ENCODE peak calls at places on chromosomes 16 and 17, in eight cellular contexts. A, R, C, P, M, Y, Q and V are unnamed samples.

GRCh38 chr17:40903129-40903847 is 18.2 kb upstream of the KRT20 start:
- DNase-seq in A (peak; percentile 53), R (no peak), C (no peak), P (no peak), M (no peak), Y (peak; percentile 68), Q (no peak), V (no peak)

GRCh38 chr17:76407509-76407908 is 23.1 kb downstream of the SPHK1 start:
- DNase-seq in A (no peak), R (no peak), C (no peak), P (no peak), M (no peak), Y (no peak), Q (no peak), V (no peak)

GRCh38 chr17:81391268-81391963 is 3.8 kb upstream of the BAHCC1 start:
- DNase-seq in A (no peak), R (no peak), C (no peak), P (no peak), M (no peak), Y (no peak), Q (no peak), V (no peak)

GRCh38 chr16:85616608-85617311 is 3.6 kb downstream of the GSE1 start:
- DNase-seq in A (no peak), R (peak; percentile 77), C (no peak), P (no peak), M (no peak), Y (no peak), Q (peak; percentile 61), V (peak; percentile 72)

GRCh38 chr17:78148286-78149016 is 2.3 kb downstream of the C17orf99 start:
- DNase-seq in A (no peak), R (no peak), C (no peak), P (no peak), M (no peak), Y (no peak), Q (no peak), V (no peak)

GRCh38 chr17:66541461-66542182 is 239.2 kb downstream of the PRKCA start:
- DNase-seq in A (peak; percentile 59), R (no peak), C (no peak), P (no peak), M (peak; percentile 91), Y (no peak), Q (no peak), V (peak; percentile 72)

GRCh38 chr17:70613681-70614080 is 444.3 kb downstream of the KCNJ2 start:
- DNase-seq in A (no peak), R (no peak), C (no peak), P (no peak), M (no peak), Y (no peak), Q (no peak), V (no peak)

GRCh38 chr16:79980650-79981521 is 380.3 kb upstream of the MAF start:
- DNase-seq in A (no peak), R (no peak), C (no peak), P (peak; percentile 30), M (no peak), Y (no peak), Q (no peak), V (no peak)

GRCh38 chr16:728131-728889 is 1.4 kb downstream of the HAGHL start:
- DNase-seq in A (no peak), R (peak; percentile 82), C (no peak), P (no peak), M (peak; percentile 83), Y (peak; percentile 85), Q (peak; percentile 65), V (peak; percentile 84)

GRCh38 chr16:30351586-30352419 is 3.3 kb downstream of the CD2BP2 start:
- DNase-seq in A (no peak), R (peak; percentile 87), C (no peak), P (no peak), M (no peak), Y (no peak), Q (peak; percentile 76), V (no peak)

GRCh38 chr16:27281285-27281684 is 12.7 kb upstream of the NSMCE1 start:
- DNase-seq in A (no peak), R (no peak), C (no peak), P (no peak), M (no peak), Y (no peak), Q (no peak), V (no peak)

GRCh38 chr17:4208228-4208627 is 55.6 kb downstream of the ANKFY1 start:
- DNase-seq in A (no peak), R (peak; percentile 82), C (no peak), P (no peak), M (no peak), Y (no peak), Q (no peak), V (no peak)
- H3K27me3 ChIP-seq in A (no peaks in the 10 kb centered on the region), R (no peaks in the 10 kb centered on the region), C (no peaks in the 10 kb centered on the region), P (no peaks in the 10 kb centered on the region), M (no peaks in the 10 kb centered on the region), Y (no peaks in the 10 kb centered on the region), Q (no peaks in the 10 kb centered on the region), V (no peaks in the 10 kb centered on the region)

GRCh38 chr16:2122429-2122828 is 13.3 kb downstream of the PKD1 start:
- DNase-seq in A (no peak), R (no peak), C (no peak), P (no peak), M (no peak), Y (no peak), Q (no peak), V (no peak)

GRCh38 chr16:2121853-2122252 is 13.8 kb downstream of the PKD1 start:
- DNase-seq in A (no peak), R (peak; percentile 71), C (no peak), P (no peak), M (no peak), Y (no peak), Q (peak; percentile 62), V (no peak)
- H3K4me3 ChIP-seq in A (no peak overlapping the region), R (no peak overlapping the region), C (no peak overlapping the region), P (no peak overlapping the region), M (no peak overlapping the region), Y (no peak overlapping the region), Q (peak overlapping the region; percentile 65), V (no peak overlapping the region)

DNA sequence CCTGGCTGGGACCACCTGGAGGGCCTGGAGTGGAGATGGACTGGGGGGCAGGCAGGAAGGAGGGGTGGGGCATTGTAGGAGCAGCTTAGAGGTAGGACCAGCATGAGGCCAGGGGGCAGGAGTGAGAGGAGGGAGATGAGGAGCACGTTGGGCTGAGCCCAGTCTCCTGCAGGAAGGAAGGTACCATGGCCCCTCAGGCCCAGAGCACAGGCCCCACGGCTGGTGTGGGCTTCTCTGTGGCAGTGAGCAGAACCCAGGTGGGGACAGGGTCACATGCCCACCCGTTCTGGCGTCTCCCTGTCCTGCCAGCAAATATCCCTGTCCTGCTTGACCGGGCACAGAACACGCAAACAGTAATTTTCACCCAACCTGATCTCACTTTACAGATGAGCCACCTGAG is 141.8 kb downstream of the ENGASE start:
- DNase-seq in A (no peak), R (no peak), C (no peak), P (no peak), M (no peak), Y (no peak), Q (no peak), V (no peak)
- H3K27me3 ChIP-seq in A (peaks cover 12% of the 10 kb centered on the region), R (no peaks in the 10 kb centered on the region), C (peaks cover 4% of the 10 kb centered on the region), P (no peaks in the 10 kb centered on the region), M (peaks cover 83% of the 10 kb centered on the region), Y (peaks cover 43% of the 10 kb centered on the region), Q (peaks cover 100% of the 10 kb centered on the region), V (peaks cover 5% of the 10 kb centered on the region)

GRCh38 chr17:7261377-7262191 is 694 bp downstream of the CLDN7 start:
- DNase-seq in A (no peak), R (no peak), C (no peak), P (no peak), M (no peak), Y (peak; percentile 38), Q (no peak), V (no peak)
- H3K4me3 ChIP-seq in A (peak overlapping the region; percentile 23), R (no peak overlapping the region), C (peak overlapping the region; percentile 61), P (peak overlapping the region; percentile 73), M (no peak overlapping the region), Y (peak overlapping the region; percentile 87), Q (peak overlapping the region; percentile 68), V (peak overlapping the region; percentile 14)

GRCh38 chr17:42054101-42054500 is 3.7 kb upstream of the C17orf113 start:
- DNase-seq in A (no peak), R (no peak), C (no peak), P (no peak), M (no peak), Y (no peak), Q (no peak), V (no peak)
- H3K27me3 ChIP-seq in A (peaks cover 38% of the 10 kb centered on the region), R (no peaks in the 10 kb centered on the region), C (no peaks in the 10 kb centered on the region), P (peaks cover 27% of the 10 kb centered on the region), M (peaks cover 6% of the 10 kb centered on the region), Y (peaks cover 18% of the 10 kb centered on the region), Q (peaks cover 60% of the 10 kb centered on the region), V (peaks cover 2% of the 10 kb centered on the region)

DNA sequence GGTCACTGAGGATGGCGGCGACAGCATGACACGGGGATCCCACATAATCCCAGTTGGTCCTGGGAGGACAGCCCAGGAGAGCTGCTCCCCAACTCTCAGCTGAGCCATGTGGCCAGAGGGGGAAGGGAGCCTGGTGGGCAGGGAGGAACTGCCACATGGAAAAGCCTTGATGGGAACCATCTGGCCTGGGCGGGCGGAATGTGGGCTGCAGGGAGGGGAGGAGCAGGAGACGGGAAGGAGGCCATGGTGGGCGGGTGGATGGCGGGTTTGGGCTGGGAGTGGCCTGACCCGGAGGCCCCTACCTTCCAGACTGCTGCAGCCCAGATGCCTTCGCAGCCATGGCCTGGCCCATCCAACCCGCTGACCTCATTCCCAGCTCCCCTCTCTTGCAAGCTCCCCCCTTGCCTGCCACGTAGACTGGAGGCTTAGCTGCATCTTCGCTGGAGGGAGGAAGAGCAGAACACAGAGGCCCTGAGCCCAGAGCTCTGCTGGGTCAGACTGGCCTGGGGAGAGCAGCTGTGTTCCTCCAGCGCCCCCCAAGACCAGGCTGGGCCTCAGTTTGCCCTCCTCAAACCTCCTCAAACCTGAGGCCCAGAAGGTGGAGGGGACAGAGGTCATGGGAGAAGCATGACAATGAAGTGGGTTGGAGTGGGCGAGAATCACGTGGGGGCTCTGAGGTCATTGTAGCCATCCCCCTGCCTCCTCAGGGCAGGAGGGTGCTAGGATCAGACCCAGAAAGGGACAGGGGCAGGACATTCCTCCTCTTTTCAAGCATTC is 8.2 kb upstream of the COL1A1 start:
- DNase-seq in A (peak; percentile 100), R (peak; percentile 96), C (no peak), P (no peak), M (peak; percentile 76), Y (peak; percentile 92), Q (peak; percentile 90), V (no peak)
- H3K4me3 ChIP-seq in A (peak overlapping the region; percentile 17), R (no peak overlapping the region), C (no peak overlapping the region), P (no peak overlapping the region), M (peak overlapping the region; percentile 11), Y (no peak overlapping the region), Q (no peak overlapping the region), V (no peak overlapping the region)